ENCODE peak calls at places on chromosomes 16 and 17, in six cellular contexts. W, J, S, R, I and F are unnamed samples.

GRCh38 chr17:5561736-5562135 is 22.6 kb downstream of the NLRP1 start:
- DNase-seq in W (no peak), J (no peak), S (no peak), R (no peak), I (no peak), F (no peak)

GRCh38 chr17:49210158-49211029 is at the start of the genes ABI3 and GNGT2:
- DNase-seq in W (no peak), J (no peak), S (peak; percentile 89), R (no peak), I (peak; percentile 26), F (no peak)

GRCh38 chr16:68756250-68757051 is 19.4 kb downstream of the CDH1 start:
- DNase-seq in W (peak; percentile 61), J (no peak), S (no peak), R (no peak), I (no peak), F (no peak)

GRCh38 chr17:41972571-41973411 is 6.2 kb downstream of the CNP start:
- DNase-seq in W (peak; percentile 87), J (no peak), S (no peak), R (no peak), I (no peak), F (no peak)

GRCh38 chr16:58661199-58661830 is 23.3 kb downstream of the SLC38A7 start:
- DNase-seq in W (no peak), J (peak; percentile 94), S (no peak), R (peak; percentile 66), I (peak; percentile 77), F (peak; percentile 69)

GRCh38 chr16:4682616-4683254 is 10.6 kb upstream of the NUDT16L1 start:
- DNase-seq in W (peak; percentile 63), J (no peak), S (peak; percentile 65), R (no peak), I (no peak), F (no peak)

GRCh38 chr17:57534863-57535651 is 210.0 kb downstream of the CCDC182 start:
- DNase-seq in W (peak; percentile 66), J (no peak), S (no peak), R (no peak), I (no peak), F (peak; percentile 61)

GRCh38 chr17:32268734-32269288 is 3.2 kb downstream of the RHBDL3 start:
- DNase-seq in W (no peak), J (no peak), S (no peak), R (no peak), I (no peak), F (no peak)

GRCh38 chr17:72118588-72119279 is 2.1 kb upstream of the SOX9 start:
- DNase-seq in W (peak; percentile 74), J (peak; percentile 79), S (no peak), R (peak; percentile 77), I (peak; percentile 76), F (peak; percentile 91)

GRCh38 chr17:16916557-16916920 is 55.4 kb downstream of the TNFRSF13B start:
- DNase-seq in W (peak; percentile 17), J (no peak), S (no peak), R (no peak), I (no peak), F (peak; percentile 4)

GRCh38 chr17:78460951-78461944 is 82.8 kb downstream of the PGS1 start:
- DNase-seq in W (no peak), J (no peak), S (no peak), R (no peak), I (no peak), F (no peak)

GRCh38 chr17:77423589-77424451 is 283.1 kb downstream of the SEC14L1 start:
- DNase-seq in W (peak; percentile 83), J (no peak), S (no peak), R (peak; percentile 93), I (peak; percentile 97), F (peak; percentile 92)

GRCh38 chr16:17270111-17270510 is 200.6 kb downstream of the XYLT1 start:
- DNase-seq in W (no peak), J (no peak), S (no peak), R (no peak), I (no peak), F (no peak)
- H3K27ac ChIP-seq in W (no peak overlapping the region), J (no peak overlapping the region), S (no peak overlapping the region), R (no peak overlapping the region), I (no peak overlapping the region), F (no peak overlapping the region)

DNA sequence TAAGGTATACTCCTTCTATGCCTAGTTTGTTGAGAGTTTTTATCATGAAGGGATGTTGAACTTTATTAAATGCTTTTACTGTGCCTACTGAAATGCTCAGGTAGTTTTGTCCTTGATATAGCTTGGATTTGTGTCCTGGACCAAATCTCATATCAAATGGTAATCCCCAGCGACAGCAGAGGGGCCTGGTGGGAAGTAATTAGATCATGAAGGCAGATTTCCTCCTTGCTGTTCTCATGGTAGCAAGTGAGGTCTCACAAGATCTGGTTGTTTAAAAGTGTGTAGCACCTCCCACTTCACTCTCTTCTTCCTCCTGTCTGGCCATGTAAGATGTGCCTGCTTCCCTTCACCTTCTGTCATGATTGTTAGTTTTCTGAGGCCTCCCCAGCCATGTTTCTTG is 78.2 kb downstream of the KIF2B start:
- DNase-seq in W (no peak), J (no peak), S (no peak), R (no peak), I (no peak), F (no peak)
- TF ChIP-seq CTCF in W (no peak), J (no peak), S (no peak), R (no peak), I (no peak), F (no peak)

GRCh38 chr16:73187163-73187562 is 139.2 kb upstream of the ZFHX3 start:
- DNase-seq in W (no peak), J (no peak), S (no peak), R (no peak), I (no peak), F (no peak)
- H3K4me3 ChIP-seq in W (no peak overlapping the region), J (no peak overlapping the region), S (no peak overlapping the region), R (no peak overlapping the region), I (no peak overlapping the region), F (no peak overlapping the region)

DNA sequence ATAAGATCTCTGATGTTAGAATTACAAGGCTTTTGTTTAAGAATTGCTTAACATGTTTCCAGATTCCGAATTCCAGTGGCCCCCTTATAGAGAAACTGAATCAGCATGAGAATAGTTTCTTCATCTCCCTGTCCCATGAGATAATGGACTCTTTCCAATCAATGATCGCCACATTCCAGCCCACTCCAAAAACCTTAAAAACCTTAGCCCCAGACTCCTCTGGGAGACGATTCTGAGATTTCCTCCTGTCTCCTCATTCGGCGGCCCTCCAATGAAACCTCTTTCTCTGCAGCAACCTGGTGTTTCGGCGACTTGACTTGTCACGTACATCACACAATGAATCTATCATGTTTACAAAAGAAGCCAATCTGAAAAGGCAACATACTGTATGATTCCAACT is 197.1 kb upstream of the PSMD7 start:
- DNase-seq in W (no peak), J (no peak), S (no peak), R (no peak), I (no peak), F (no peak)
- H3K27ac ChIP-seq in W (no peak overlapping the region), J (no peak overlapping the region), S (no peak overlapping the region), R (no peak overlapping the region), I (no peak overlapping the region), F (no peak overlapping the region)

GRCh38 chr16:72850021-72850420 is 197.9 kb downstream of the ZFHX3 start:
- DNase-seq in W (no peak), J (no peak), S (no peak), R (no peak), I (no peak), F (no peak)

GRCh38 chr16:72846594-72846993 is 201.3 kb downstream of the ZFHX3 start:
- DNase-seq in W (no peak), J (no peak), S (no peak), R (no peak), I (no peak), F (no peak)

GRCh38 chr16:72848759-72849664 is 198.9 kb downstream of the ZFHX3 start:
- DNase-seq in W (peak; percentile 95), J (peak; percentile 56), S (peak; percentile 35), R (peak; percentile 65), I (peak; percentile 86), F (peak; percentile 86)

GRCh38 chr16:72847187-72848044 is 200.5 kb downstream of the ZFHX3 start:
- DNase-seq in W (no peak), J (peak; percentile 63), S (no peak), R (no peak), I (no peak), F (peak; percentile 69)

DNA sequence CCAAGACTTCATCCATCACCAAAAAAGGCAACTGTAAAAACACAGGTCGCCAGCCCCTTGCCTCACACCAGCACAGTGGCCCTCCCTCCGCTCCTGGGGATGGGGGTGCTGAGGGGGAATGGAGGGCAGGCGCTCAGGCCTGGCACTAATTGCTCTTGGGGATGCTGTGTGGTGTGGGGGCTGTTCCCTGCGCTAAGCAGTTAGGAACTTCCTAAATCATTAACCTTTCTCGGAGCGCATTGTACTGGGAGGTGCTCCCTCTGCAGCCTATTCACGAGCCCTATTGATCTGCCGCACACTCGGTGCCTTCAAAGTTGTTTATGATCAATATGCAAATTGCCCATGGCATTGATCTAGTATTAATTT is 199.9 kb downstream of the ZFHX3 start:
- DNase-seq in W (no peak), J (peak; percentile 26), S (no peak), R (no peak), I (no peak), F (no peak)
- TF ChIP-seq CTCF in W (no peak), J (no peak), S (no peak), R (no peak), I (no peak), F (no peak)

GRCh38 chr16:88700636-88701482 is 5.3 kb downstream of the RNF166 start:
- DNase-seq in W (peak; percentile 60), J (no peak), S (peak; percentile 91), R (peak; percentile 46), I (peak; percentile 84), F (peak; percentile 80)
- H3K4me3 ChIP-seq in W (peak overlapping the region; percentile 39), J (no peak overlapping the region), S (peak overlapping the region; percentile 16), R (no peak overlapping the region), I (no peak overlapping the region), F (no peak overlapping the region)

GRCh38 chr16:31477220-31478216 is 5.4 kb upstream of the SLC5A2 start:
- DNase-seq in W (peak; percentile 77), J (no peak), S (no peak), R (no peak), I (no peak), F (peak; percentile 72)
- H3K27ac ChIP-seq in W (no peak overlapping the region), J (no peak overlapping the region), S (no peak overlapping the region), R (no peak overlapping the region), I (no peak overlapping the region), F (no peak overlapping the region)